ENCODE peak calls at places on chromosomes 4 and X, in seven cellular contexts. One of them, this sample, is unnamed.
A peak's percentile ranks its signal among the peaks of the same experiment; 100 is the strongest.

GRCh38 chrX:15854080-15854655 is 445 bp downstream of the AP1S2 start:
- DNase-seq in ureter: peak; percentile 55
- DNase-seq in coronary artery: peak; percentile 79
- DNase-seq in H7: peak; percentile 80
- DNase-seq in adrenal gland: peak; percentile 51
- DNase-seq in EL: peak; percentile 36
- DNase-seq in iris pigment epithelial cell: peak; percentile 7
- DNase-seq in this sample: peak; percentile 69

GRCh38 chrX:53263597-53264094 is 17.7 kb downstream of the IQSEC2 start:
- DNase-seq in H7: no peak
- DNase-seq in adrenal gland: peak; percentile 74
- DNase-seq in ureter: no peak
- DNase-seq in EL: peak; percentile 79
- DNase-seq in coronary artery: no peak
- DNase-seq in iris pigment epithelial cell: peak; percentile 70
- DNase-seq in this sample: peak; percentile 2

GRCh38 chrX:113833656-113834055 is 750.2 kb upstream of the HTR2C start:
- DNase-seq in H7: no peak
- DNase-seq in ureter: no peak
- DNase-seq in adrenal gland: no peak
- DNase-seq in iris pigment epithelial cell: no peak
- DNase-seq in coronary artery: no peak
- DNase-seq in EL: no peak
- DNase-seq in this sample: no peak

GRCh38 chr4:153448003-153448731 is 18.0 kb upstream of the TMEM131L start:
- DNase-seq in H7: no peak
- DNase-seq in adrenal gland: no peak
- DNase-seq in ureter: no peak
- DNase-seq in coronary artery: no peak
- DNase-seq in EL: no peak
- DNase-seq in iris pigment epithelial cell: peak; percentile 80
- DNase-seq in this sample: no peak

GRCh38 chr4:147570616-147571015 is 46.6 kb upstream of the TMEM184C start:
- DNase-seq in coronary artery: no peak
- DNase-seq in iris pigment epithelial cell: peak; percentile 65
- DNase-seq in H7: no peak
- DNase-seq in ureter: no peak
- DNase-seq in EL: no peak
- DNase-seq in adrenal gland: no peak
- DNase-seq in this sample: no peak

GRCh38 chr4:38664704-38665401 is 854 bp downstream of the KLF3 start:
- DNase-seq in EL: peak; percentile 65
- DNase-seq in coronary artery: no peak
- DNase-seq in iris pigment epithelial cell: peak; percentile 59
- DNase-seq in H7: peak; percentile 82
- DNase-seq in ureter: peak; percentile 80
- DNase-seq in adrenal gland: peak; percentile 70
- DNase-seq in this sample: peak; percentile 82

GRCh38 chr4:153645183-153645582 is 38.9 kb upstream of the TLR2 start:
- DNase-seq in EL: peak; percentile 5
- DNase-seq in coronary artery: no peak
- DNase-seq in adrenal gland: no peak
- DNase-seq in ureter: no peak
- DNase-seq in iris pigment epithelial cell: no peak
- DNase-seq in H7: no peak
- DNase-seq in this sample: peak; percentile 16

GRCh38 chrX:15301924-15302323 is 13.5 kb downstream of the ASB11 start:
- DNase-seq in iris pigment epithelial cell: peak; percentile 14
- DNase-seq in EL: no peak
- DNase-seq in adrenal gland: peak; percentile 63
- DNase-seq in coronary artery: no peak
- DNase-seq in ureter: peak; percentile 46
- DNase-seq in H7: no peak
- DNase-seq in this sample: no peak

GRCh38 chrX:115330498-115331138 is 41.1 kb downstream of the LUZP4 start:
- DNase-seq in EL: peak; percentile 63
- DNase-seq in adrenal gland: peak; percentile 31
- DNase-seq in coronary artery: no peak
- DNase-seq in iris pigment epithelial cell: peak; percentile 72
- DNase-seq in H7: peak; percentile 47
- DNase-seq in ureter: peak; percentile 51
- DNase-seq in this sample: peak; percentile 39